ENCODE peak calls at places on chromosomes 3 and 15, in five cellular contexts. B, V, M, I and Y are unnamed samples.
A peak's percentile ranks its signal among the peaks of the same experiment; 100 is the strongest.

GRCh38 chr3:192772495-192772894 is 45.2 kb upstream of the FGF12 start:
- DNase-seq in M (peak; percentile 52), B (peak; percentile 8), I (peak; percentile 2), V (peak; percentile 20), Y (peak; percentile 65)

GRCh38 chr3:151135548-151136337 is 50.3 kb downstream of the MED12L start:
- DNase-seq in V (no peak), M (no peak), I (no peak), B (no peak), Y (peak; percentile 11)

GRCh38 chr15:35196273-35196672 is 111.2 kb upstream of the NANOGP8 start:
- DNase-seq in B (no peak), V (no peak), I (no peak), M (no peak), Y (no peak)

GRCh38 chr15:56102401-56102800 is 109.0 kb upstream of the NEDD4 start:
- DNase-seq in M (no peak), B (no peak), V (no peak), I (no peak), Y (no peak)

GRCh38 chr3:136074546-136074945 is 109.0 kb downstream of the PPP2R3A start:
- DNase-seq in I (no peak), V (no peak), M (no peak), B (no peak), Y (no peak)

GRCh38 chr15:83312046-83312445 is 27.6 kb upstream of the BNC1 start:
- DNase-seq in I (no peak), V (no peak), M (peak; percentile 92), B (no peak), Y (no peak)

GRCh38 chr15:65632780-65633384 is 11.1 kb downstream of the SLC24A1 start:
- DNase-seq in B (no peak), V (no peak), I (no peak), M (no peak), Y (no peak)

GRCh38 chr3:69881756-69882428 is 117.6 kb upstream of the SAMMSON start:
- DNase-seq in M (no peak), V (no peak), I (no peak), B (no peak), Y (no peak)

GRCh38 chr3:73121684-73122331 is 60.3 kb downstream of the EBLN2 start:
- DNase-seq in V (no peak), I (no peak), M (no peak), B (no peak), Y (no peak)

GRCh38 chr3:126315916-126316514 is 41.2 kb downstream of the KLF15 start:
- DNase-seq in V (no peak), M (no peak), I (no peak), B (no peak), Y (no peak)

GRCh38 chr3:36890261-36890660 is 54.6 kb downstream of the TRANK1 start:
- DNase-seq in V (no peak), B (no peak), I (no peak), M (no peak), Y (no peak)

GRCh38 chr3:53169045-53169831 is 8.2 kb downstream of the PRKCD start:
- DNase-seq in M (peak; percentile 42), I (no peak), V (no peak), B (no peak), Y (no peak)

GRCh38 chr3:108036984-108037741 is 53.7 kb downstream of the CD47 start:
- DNase-seq in B (no peak), M (no peak), V (no peak), I (no peak), Y (peak; percentile 59)

GRCh38 chr3:45414823-45415222 is 26.4 kb downstream of the LARS2 start:
- DNase-seq in V (no peak), M (peak; percentile 67), I (no peak), B (no peak), Y (no peak)